ENCODE peak calls at places on chromosomes 5 and 9, in seven cellular contexts. D is A549, L is lower leg skin, Y is GM12865, H is coronary artery, M is tibial nerve, B is breast epithelium. Z is an unnamed sample.
A peak's percentile ranks its signal among the peaks of the same experiment; 100 is the strongest.

GRCh38 chr5:150103678-150104549 is 17.6 kb upstream of the CSF1R start:
- DNase-seq in D (no peak), L (peak; percentile 74), Y (no peak), H (no peak), M (no peak), B (no peak), Z (no peak)

GRCh38 chr5:157345485-157345884 is 79.6 kb downstream of the CYFIP2 start:
- DNase-seq in D (no peak), L (peak; percentile 40), Y (no peak), H (no peak), M (no peak), B (no peak), Z (no peak)

GRCh38 chr5:89265511-89266169 is 382.7 kb upstream of the MEF2C start:
- DNase-seq in D (no peak), L (no peak), Y (no peak), H (no peak), M (no peak), B (no peak), Z (no peak)

GRCh38 chr9:126292736-126293521 is 33.7 kb upstream of the MVB12B start:
- DNase-seq in D (no peak), L (peak; percentile 75), Y (no peak), H (no peak), M (no peak), B (no peak), Z (no peak)

GRCh38 chr9:135702002-135702721 is at the start of gene KCNT1:
- DNase-seq in D (peak; percentile 94), L (no peak), Y (peak; percentile 15), H (no peak), M (no peak), B (no peak), Z (peak; percentile 92)

GRCh38 chr5:8730194-8730593 is 815.7 kb downstream of the SEMA5A start:
- DNase-seq in D (no peak), L (no peak), Y (no peak), H (no peak), M (no peak), B (no peak), Z (no peak)

GRCh38 chr9:88746029-88746743 is 211.2 kb downstream of the NXNL2 start:
- DNase-seq in D (no peak), L (no peak), Y (no peak), H (peak; percentile 75), M (no peak), B (no peak), Z (no peak)

GRCh38 chr9:69671904-69672827 is at the start of gene APBA1:
- DNase-seq in D (peak; percentile 7), L (peak; percentile 92), Y (peak; percentile 19), H (peak; percentile 80), M (peak; percentile 52), B (peak; percentile 52), Z (peak; percentile 52)

GRCh38 chr5:51377151-51378060 is 5.8 kb upstream of the ISL1 start:
- DNase-seq in D (no peak), L (no peak), Y (no peak), H (no peak), M (no peak), B (no peak), Z (no peak)

GRCh38 chr5:35229076-35230042 is 928 bp downstream of the PRLR start:
- DNase-seq in D (no peak), L (peak; percentile 85), Y (peak; percentile 50), H (no peak), M (no peak), B (no peak), Z (peak; percentile 9)

GRCh38 chr9:71748280-71748743 is 20.0 kb downstream of the CEMIP2 start:
- DNase-seq in D (no peak), L (no peak), Y (no peak), H (no peak), M (no peak), B (no peak), Z (no peak)

GRCh38 chr9:38652044-38652443 is 31.6 kb upstream of the ANKRD18A start:
- DNase-seq in D (no peak), L (no peak), Y (peak; percentile 34), H (peak; percentile 35), M (no peak), B (no peak), Z (no peak)

GRCh38 chr5:177958696-177959095 is 37.3 kb downstream of the PROP1 start:
- DNase-seq in D (no peak), L (peak; percentile 57), Y (no peak), H (no peak), M (no peak), B (no peak), Z (no peak)

GRCh38 chr9:127264462-127265040 is at the start of gene GARNL3:
- DNase-seq in D (no peak), L (no peak), Y (no peak), H (no peak), M (no peak), B (no peak), Z (no peak)

GRCh38 chr5:150783422-150783928 is 4.9 kb downstream of the SMIM3 start:
- DNase-seq in D (no peak), L (no peak), Y (peak; percentile 44), H (no peak), M (no peak), B (peak; percentile 54), Z (no peak)

GRCh38 chr9:120944434-120945125 is 18.0 kb upstream of the TRAF1 start:
- DNase-seq in D (no peak), L (no peak), Y (peak; percentile 73), H (no peak), M (no peak), B (no peak), Z (no peak)

GRCh38 chr5:12488161-12488560 is 583.9 kb upstream of the CTNND2 start:
- DNase-seq in D (no peak), L (no peak), Y (no peak), H (no peak), M (no peak), B (no peak), Z (no peak)

GRCh38 chr5:56817306-56817986 is 2.1 kb downstream of the MAP3K1 start:
- DNase-seq in D (no peak), L (no peak), Y (no peak), H (no peak), M (no peak), B (no peak), Z (no peak)

GRCh38 chr5:56816546-56817081 is 1.3 kb downstream of the MAP3K1 start:
- DNase-seq in D (peak; percentile 57), L (peak; percentile 92), Y (peak; percentile 82), H (peak; percentile 77), M (no peak), B (no peak), Z (peak; percentile 66)

GRCh38 chr5:56819027-56819881 is 3.9 kb downstream of the MAP3K1 start:
- DNase-seq in D (no peak), L (no peak), Y (no peak), H (no peak), M (no peak), B (no peak), Z (no peak)

GRCh38 chr5:56815657-56816545 is 552 bp downstream of the MAP3K1 start:
- DNase-seq in D (peak; percentile 55), L (peak; percentile 91), Y (peak; percentile 65), H (peak; percentile 73), M (no peak), B (no peak), Z (peak; percentile 47)

GRCh38 chr5:56818409-56819026 is 3.2 kb downstream of the MAP3K1 start:
- DNase-seq in D (no peak), L (no peak), Y (no peak), H (no peak), M (no peak), B (no peak), Z (no peak)
- TF ChIP-seq CTCF in D (peak; percentile 35), L (no peak), Y (no peak), H (no peak), M (no peak), B (peak; percentile 7), Z (no peak)

GRCh38 chr5:82259172-82259800 is 18.9 kb downstream of the RPS23 start:
- DNase-seq in D (peak; percentile 14), L (no peak), Y (no peak), H (no peak), M (no peak), B (no peak), Z (no peak)
- TF ChIP-seq CTCF in D (peak; percentile 68), L (no peak), Y (peak; percentile 38), H (no peak), M (peak; percentile 20), B (no peak), Z (no peak)

DNA sequence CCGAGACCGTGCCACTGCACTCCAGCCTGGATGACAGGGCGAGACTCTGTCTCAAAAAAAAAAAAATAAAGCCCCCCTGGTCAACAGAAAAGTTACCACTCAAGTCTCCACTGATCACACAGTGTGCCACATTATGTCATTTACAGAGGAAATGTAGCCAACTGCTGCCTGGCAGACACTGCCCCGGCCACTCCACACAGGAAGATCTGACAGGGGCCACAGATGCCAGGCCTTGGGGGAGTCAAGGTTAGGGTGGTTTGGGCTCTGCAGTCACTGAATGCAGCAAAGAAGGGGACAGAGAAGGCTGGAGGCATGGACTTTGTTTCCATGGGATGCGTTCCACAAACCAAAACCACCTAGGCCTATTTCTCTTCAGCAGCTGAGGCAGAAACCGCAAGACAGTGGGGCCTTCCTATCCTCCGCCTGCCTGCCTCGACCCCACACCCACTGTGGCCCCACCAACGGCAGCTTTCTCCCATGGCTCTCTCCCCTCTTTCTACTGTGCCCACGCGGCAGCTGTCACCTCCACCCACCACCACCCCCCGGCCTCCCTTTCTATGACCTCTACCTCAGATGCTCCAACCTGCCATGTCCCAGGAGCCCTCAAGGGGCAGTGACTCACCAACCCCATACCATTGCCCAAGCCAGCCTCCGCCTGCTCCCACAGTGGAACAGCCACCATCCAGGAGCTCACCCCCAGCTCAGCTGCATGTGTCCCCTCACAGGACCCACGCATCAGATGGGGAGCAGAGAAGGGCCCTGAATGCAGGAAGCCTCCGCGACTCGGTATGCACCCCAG is 12.4 kb downstream of the IPPK start:
- DNase-seq in D (peak; percentile 28), L (no peak), Y (no peak), H (no peak), M (no peak), B (no peak), Z (no peak)
- TF ChIP-seq CTCF in D (no peak), L (no peak), Y (no peak), H (no peak), M (no peak), B (no peak), Z (no peak)

GRCh38 chr9:136856541-136857141 is 4.5 kb downstream of the MAMDC4 start:
- DNase-seq in D (no peak), L (no peak), Y (no peak), H (no peak), M (no peak), B (no peak), Z (no peak)
- TF ChIP-seq CTCF in D (no peak), L (no peak), Y (no peak), H (no peak), M (no peak), B (no peak), Z (no peak)

GRCh38 chr5:68246802-68247201 is 31.2 kb downstream of the PIK3R1 start:
- DNase-seq in D (no peak), L (no peak), Y (peak; percentile 11), H (no peak), M (no peak), B (no peak), Z (no peak)
- TF ChIP-seq CTCF in D (peak; percentile 21), L (no peak), Y (peak; percentile 19), H (no peak), M (no peak), B (peak; percentile 22), Z (no peak)